ENCODE peak calls at places on chromosomes 11 and 22, in five cellular contexts. F, E, J, P and D are unnamed samples.

GRCh38 chr11:119890466-119890865 is 161.5 kb upstream of the NECTIN1 start:
- DNase-seq in F (no peak), E (no peak), J (no peak), P (no peak), D (no peak)

GRCh38 chr11:28981331-28981865 is 873.2 kb downstream of the METTL15 start:
- DNase-seq in F (no peak), E (no peak), J (no peak), P (no peak), D (no peak)

GRCh38 chr11:17915500-17916143 is 97.2 kb downstream of the SERGEF start:
- DNase-seq in F (no peak), E (no peak), J (no peak), P (no peak), D (peak; percentile 16)

GRCh38 chr22:46748948-46749681 is 11.1 kb upstream of the CERK start:
- DNase-seq in F (no peak), E (no peak), J (no peak), P (no peak), D (peak; percentile 72)

GRCh38 chr11:32149748-32150147 is 58.9 kb downstream of the RCN1 start:
- DNase-seq in F (no peak), E (no peak), J (no peak), P (no peak), D (no peak)

GRCh38 chr11:63996512-63996911 is 10.3 kb downstream of the OTUB1 start:
- DNase-seq in F (no peak), E (no peak), J (no peak), P (no peak), D (no peak)

GRCh38 chr11:26550022-26550421 is 22.0 kb downstream of the MUC15 start:
- DNase-seq in F (no peak), E (no peak), J (no peak), P (no peak), D (no peak)

GRCh38 chr11:116953525-116954284 is 116.3 kb upstream of the APOA1 start:
- DNase-seq in F (no peak), E (no peak), J (no peak), P (no peak), D (no peak)

GRCh38 chr11:131954146-131954545 is 583.7 kb downstream of the NTM start:
- DNase-seq in F (no peak), E (no peak), J (no peak), P (no peak), D (no peak)

GRCh38 chr11:15119826-15120225 is 5.1 kb downstream of the INSC start:
- DNase-seq in F (no peak), E (no peak), J (no peak), P (no peak), D (no peak)

GRCh38 chr22:35888181-35888870 is 140.3 kb downstream of the RBFOX2 start:
- DNase-seq in F (no peak), E (no peak), J (no peak), P (no peak), D (no peak)

GRCh38 chr22:41261541-41262249 is 21.0 kb upstream of the CHADL start:
- DNase-seq in F (no peak), E (no peak), J (no peak), P (no peak), D (no peak)

GRCh38 chr11:129694966-129695365 is 120.7 kb upstream of the TMEM45B start:
- DNase-seq in F (no peak), E (no peak), J (no peak), P (no peak), D (no peak)

GRCh38 chr22:20164863-20165262 is 14.0 kb upstream of the CCDC188 start:
- DNase-seq in F (no peak), E (no peak), J (no peak), P (no peak), D (no peak)

GRCh38 chr11:72668645-72669347 is 5.4 kb downstream of the PDE2A start:
- DNase-seq in F (peak; percentile 92), E (no peak), J (peak; percentile 88), P (no peak), D (peak; percentile 91)

GRCh38 chr22:25729016-25729415 is 13.0 kb upstream of the MYO18B start:
- DNase-seq in F (no peak), E (no peak), J (no peak), P (no peak), D (no peak)

GRCh38 chr11:74322667-74323066 is 11.2 kb upstream of the P4HA3 start:
- DNase-seq in F (no peak), E (no peak), J (no peak), P (peak; percentile 92), D (no peak)

GRCh38 chr22:32880906-32881596 is 79.5 kb downstream of the TIMP3 start:
- DNase-seq in F (no peak), E (peak; percentile 91), J (no peak), P (peak; percentile 63), D (peak; percentile 3)

GRCh38 chr11:61737636-61738386 is 14.6 kb upstream of the MYRF start:
- DNase-seq in F (no peak), E (no peak), J (no peak), P (no peak), D (no peak)

GRCh38 chr11:61736310-61736709 is 16.1 kb upstream of the MYRF start:
- DNase-seq in F (no peak), E (no peak), J (no peak), P (no peak), D (no peak)

GRCh38 chr11:61735391-61735790 is 17.0 kb upstream of the MYRF start:
- DNase-seq in F (no peak), E (no peak), J (no peak), P (no peak), D (no peak)

GRCh38 chr11:61738776-61739175 is 13.7 kb upstream of the MYRF start:
- DNase-seq in F (no peak), E (no peak), J (no peak), P (no peak), D (no peak)

DNA sequence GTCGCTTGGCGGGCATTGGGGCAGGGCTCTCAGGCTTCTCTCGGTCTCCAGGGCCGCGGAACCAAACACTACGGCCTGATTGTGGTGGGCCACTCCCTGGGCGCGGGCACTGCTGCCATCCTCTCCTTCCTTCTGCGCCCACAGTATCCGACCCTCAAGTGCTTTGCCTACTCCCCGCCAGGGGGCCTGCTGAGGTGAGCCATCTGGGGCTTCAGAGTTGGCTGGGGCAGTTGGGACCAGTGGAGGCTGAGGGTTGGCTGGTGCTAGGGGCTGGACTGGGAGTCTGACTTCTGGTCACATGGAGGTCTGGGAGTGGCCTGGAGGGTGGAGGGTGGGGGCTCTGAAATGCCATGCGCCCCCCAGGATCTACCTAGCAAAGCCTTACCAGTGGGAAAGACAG is 15.3 kb upstream of the MYRF start:
- DNase-seq in F (no peak), E (no peak), J (no peak), P (no peak), D (no peak)
- TF ChIP-seq CTCF in F (no peak), E (no peak), J (peak; percentile 6), P (no peak), D (no peak)

GRCh38 chr22:42562282-42562681 is 8.5 kb downstream of the SERHL2 start:
- DNase-seq in F (peak; percentile 62), E (no peak), J (peak; percentile 64), P (no peak), D (no peak)

GRCh38 chr22:42560381-42560780 is 6.6 kb downstream of the SERHL2 start:
- DNase-seq in F (no peak), E (no peak), J (no peak), P (no peak), D (no peak)

GRCh38 chr22:42562684-42563083 is 8.9 kb downstream of the SERHL2 start:
- DNase-seq in F (no peak), E (no peak), J (no peak), P (no peak), D (no peak)

GRCh38 chr22:42561856-42562255 is 8.1 kb downstream of the SERHL2 start:
- DNase-seq in F (no peak), E (no peak), J (no peak), P (no peak), D (no peak)

DNA sequence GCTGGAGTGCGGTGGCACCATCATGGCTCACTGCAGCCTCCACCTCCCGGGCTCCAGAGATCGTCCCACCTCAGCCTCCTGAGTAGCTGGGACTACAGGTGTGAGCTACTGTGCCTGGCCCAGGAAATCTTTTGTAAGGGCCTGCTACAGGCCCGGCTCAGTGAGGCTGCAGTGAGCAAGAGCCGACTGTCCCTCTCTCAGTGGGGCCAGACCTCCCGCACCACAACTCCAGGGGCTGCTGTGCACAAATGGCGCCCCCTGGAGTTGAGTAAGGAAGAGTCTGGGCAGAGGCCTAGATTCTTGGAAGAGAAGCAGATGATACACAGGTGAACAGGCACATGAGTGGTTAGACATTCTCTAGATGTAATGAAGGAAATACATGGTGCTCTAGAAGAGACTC is 7.0 kb downstream of the SERHL2 start:
- DNase-seq in F (no peak), E (no peak), J (no peak), P (no peak), D (peak; percentile 38)
- TF ChIP-seq CTCF in F (peak; percentile 57), E (peak; percentile 37), J (peak; percentile 24), P (no peak), D (peak; percentile 64)

DNA sequence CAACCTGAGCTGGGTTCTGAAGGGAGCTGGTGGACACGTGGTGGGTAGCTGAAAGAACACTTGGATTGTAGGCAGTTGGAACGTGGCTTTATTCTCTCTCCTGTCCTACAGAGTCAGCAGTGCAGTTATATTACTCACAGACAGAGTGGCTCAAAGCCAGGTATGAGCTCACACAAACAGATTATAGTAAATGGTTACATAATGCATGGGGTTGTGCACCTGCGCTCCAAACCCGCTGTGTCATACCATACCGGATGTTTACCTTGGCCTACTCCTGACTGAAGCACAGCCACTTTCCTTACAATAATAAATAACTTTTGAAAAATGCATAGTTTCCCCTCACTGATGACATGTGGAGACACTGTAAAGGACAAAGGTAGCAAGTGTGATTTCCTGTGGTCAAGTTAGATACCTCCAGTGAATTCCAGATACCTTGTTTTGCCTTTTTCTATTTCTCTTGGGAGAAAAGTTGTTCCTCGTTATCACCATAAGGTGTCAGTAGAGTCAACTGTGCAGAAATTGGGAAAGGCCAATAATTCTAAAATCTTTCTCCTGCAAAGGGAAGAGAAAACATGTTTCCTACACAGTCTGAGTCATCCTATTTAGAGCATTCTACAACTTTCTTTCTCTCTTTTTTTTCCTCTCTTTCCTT is 13.5 kb downstream of the MS4A6A start:
- DNase-seq in F (no peak), E (peak; percentile 38), J (no peak), P (no peak), D (peak; percentile 54)
- TF ChIP-seq CTCF in F (peak; percentile 18), E (peak; percentile 44), J (no peak), P (no peak), D (peak; percentile 59)

GRCh38 chr11:98107736-98108135 is 913.0 kb upstream of the CNTN5 start:
- DNase-seq in F (no peak), E (no peak), J (no peak), P (no peak), D (no peak)
- TF ChIP-seq CTCF in F (no peak), E (no peak), J (no peak), P (no peak), D (no peak)

GRCh38 chr11:100525197-100525596 is 161.9 kb upstream of the ARHGAP42 start:
- DNase-seq in F (no peak), E (no peak), J (no peak), P (no peak), D (no peak)

GRCh38 chr11:100528872-100529416 is 158.1 kb upstream of the ARHGAP42 start:
- DNase-seq in F (no peak), E (no peak), J (no peak), P (no peak), D (no peak)

GRCh38 chr11:100525635-100526034 is 161.5 kb upstream of the ARHGAP42 start:
- DNase-seq in F (no peak), E (no peak), J (no peak), P (no peak), D (peak; percentile 4)
- TF ChIP-seq CTCF in F (peak; percentile 23), E (no peak), J (peak; percentile 28), P (no peak), D (no peak)